ENCODE peak calls at places on chromosomes 7 and 10, in four cellular contexts. J is gastrocnemius medialis, W is lower lobe of right lung, C is cardiac fibroblast. K is an unnamed sample.

GRCh38 chr10:50577681-50578350 is 45.9 kb downstream of the SGMS1 start:
- DNase-seq in W (no peak), C (peak), J (no peak), K (peak)

GRCh38 chr10:13883843-13884444 is 297.2 kb downstream of the PRPF18 start:
- DNase-seq in W (no peak), J (no peak), C (no peak), K (no peak)

GRCh38 chr7:1842321-1843221 is 172.5 kb downstream of the ELFN1 start:
- DNase-seq in C (no peak), J (peak), W (peak), K (no peak)

GRCh38 chr10:79349766-79350406 is 2.6 kb downstream of the PPIF start:
- DNase-seq in C (no peak), W (no peak), J (no peak), K (no peak)

GRCh38 chr10:106608101-106608500 is 556.4 kb downstream of the SORCS1 start:
- DNase-seq in J (no peak), C (peak), W (no peak), K (peak)

GRCh38 chr10:29784175-29784773 is 149.5 kb upstream of the SVIL start:
- DNase-seq in W (no peak), J (peak), C (peak), K (peak)

GRCh38 chr10:17643339-17643754 is 604 bp upstream of the STAM start:
- DNase-seq in W (peak), C (peak), J (peak), K (peak)

GRCh38 chr10:45592926-45593325 is 79.6 kb downstream of the ZFAND4 start:
- DNase-seq in C (no peak), W (no peak), J (no peak), K (no peak)

GRCh38 chr7:94396606-94397005 is 1.9 kb downstream of the COL1A2 start:
- DNase-seq in W (no peak), C (peak), J (no peak), K (peak)

GRCh38 chr10:60944159-60944909 is at the start of gene RHOBTB1:
- DNase-seq in J (peak), C (peak), W (peak), K (peak)

GRCh38 chr7:132065193-132065972 is 509.0 kb upstream of the PODXL start:
- DNase-seq in C (peak), J (peak), W (no peak), K (peak)

GRCh38 chr10:103832806-103833205 is 22.6 kb downstream of the SH3PXD2A start:
- DNase-seq in J (no peak), C (no peak), W (no peak), K (no peak)

GRCh38 chr10:11337516-11337915 is 273.9 kb downstream of the USP6NL start:
- DNase-seq in W (no peak), J (no peak), C (no peak), K (no peak)

GRCh38 chr10:78335691-78336401 is 302.2 kb downstream of the RPS24 start:
- DNase-seq in W (no peak), C (peak), J (no peak), K (no peak)

GRCh38 chr10:7410306-7410799 is 481 bp downstream of the SFMBT2 start:
- DNase-seq in W (peak), J (no peak), C (no peak), K (peak)

GRCh38 chr10:101331960-101332359 is 22.0 kb upstream of the BTRC start:
- DNase-seq in J (no peak), C (no peak), W (no peak), K (no peak)

GRCh38 chr7:70325509-70326101 is 727.3 kb downstream of the AUTS2 start:
- DNase-seq in J (no peak), W (no peak), C (peak), K (peak)

GRCh38 chr10:85047979-85048378 is 719.6 kb downstream of the CCSER2 start:
- DNase-seq in W (no peak), C (no peak), J (no peak), K (no peak)

GRCh38 chr10:91420868-91421267 is 10.7 kb downstream of the HECTD2 start:
- DNase-seq in C (no peak), J (no peak), W (no peak), K (peak)

GRCh38 chr7:33485746-33486491 is 356.6 kb downstream of the BBS9 start:
- DNase-seq in W (no peak), J (no peak), C (no peak), K (peak)

GRCh38 chr10:132386419-132386831 is 10.6 kb upstream of the PWWP2B start:
- DNase-seq in W (peak), J (no peak), C (no peak), K (no peak)

GRCh38 chr7:4527988-4528641 is 154.0 kb upstream of the FOXK1 start:
- DNase-seq in C (no peak), J (no peak), W (no peak), K (no peak)

GRCh38 chr10:75038335-75038734 is 73.1 kb upstream of the SAMD8 start:
- DNase-seq in C (peak), J (no peak), W (no peak), K (peak)

GRCh38 chr7:138804618-138805017 is 6.6 kb upstream of the ATP6V0A4 start:
- DNase-seq in W (no peak), J (no peak), C (no peak), K (no peak)

GRCh38 chr10:86650151-86650550 is 4.2 kb upstream of the OPN4 start:
- DNase-seq in J (no peak), C (no peak), W (no peak), K (no peak)

GRCh38 chr10:44864042-44864436 is 47.1 kb upstream of the TMEM72 start:
- DNase-seq in C (no peak), W (peak), J (no peak), K (no peak)

GRCh38 chr10:52757777-52758176 is 14.8 kb downstream of the MBL2 start:
- DNase-seq in W (no peak), J (no peak), C (peak), K (no peak)

GRCh38 chr7:14507617-14508016 is 394.9 kb downstream of the DGKB start:
- DNase-seq in J (no peak), W (no peak), C (peak), K (peak)

GRCh38 chr10:62640386-62640785 is 164.1 kb upstream of the ADO start:
- DNase-seq in W (no peak), C (peak), J (no peak), K (peak)

GRCh38 chr7:108805808-108806397 is 236.2 kb downstream of the DNAJB9 start:
- DNase-seq in C (peak), J (no peak), W (no peak), K (peak)

GRCh38 chr7:33965116-33965827 is 59.9 kb downstream of the BMPER start:
- DNase-seq in J (peak), C (peak), W (no peak), K (peak)

GRCh38 chr10:13671874-13672273 is 85.1 kb downstream of the PRPF18 start:
- DNase-seq in J (no peak), C (no peak), W (no peak), K (no peak)

GRCh38 chr10:58781873-58782488 is 269.3 kb downstream of the BICC1 start:
- DNase-seq in C (peak), W (no peak), J (no peak), K (peak)

GRCh38 chr10:129864601-129865126 is 99.4 kb downstream of the EBF3 start:
- DNase-seq in C (peak), W (no peak), J (no peak), K (peak)

GRCh38 chr7:91835191-91836064 is 45.1 kb downstream of the MTERF1 start:
- DNase-seq in J (no peak), C (no peak), W (no peak), K (no peak)

GRCh38 chr7:29976673-29977072 is 12.9 kb downstream of the SCRN1 start:
- DNase-seq in J (no peak), W (no peak), C (peak), K (peak)

GRCh38 chr7:107945332-107945731 is 54.3 kb downstream of the DLD start:
- DNase-seq in W (no peak), C (no peak), J (no peak), K (no peak)

DNA sequence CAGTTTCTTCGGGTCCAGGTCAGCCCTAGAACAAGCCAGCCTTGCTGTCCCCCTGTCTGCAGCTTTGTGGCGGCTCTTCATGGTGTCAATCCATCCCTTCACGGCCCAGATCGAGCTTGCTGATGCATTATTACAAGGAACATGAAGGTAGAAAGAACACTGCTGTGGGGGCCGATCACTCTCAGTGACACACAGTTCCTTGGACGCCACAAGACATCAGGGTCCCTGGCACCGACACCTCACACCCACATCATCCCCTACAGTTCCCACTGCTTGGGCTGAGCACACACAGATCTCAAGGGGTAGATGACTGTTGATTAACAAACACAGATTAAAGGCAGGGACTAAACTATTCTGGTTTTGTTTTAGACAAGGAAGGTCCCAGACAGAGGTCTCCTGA is 119.4 kb downstream of the KMT2E start:
- DNase-seq in J (no peak), C (no peak), W (no peak), K (no peak)
- H3K4me3 ChIP-seq in J (no peak), C (no peak), W (no peak), K (no peak)

DNA sequence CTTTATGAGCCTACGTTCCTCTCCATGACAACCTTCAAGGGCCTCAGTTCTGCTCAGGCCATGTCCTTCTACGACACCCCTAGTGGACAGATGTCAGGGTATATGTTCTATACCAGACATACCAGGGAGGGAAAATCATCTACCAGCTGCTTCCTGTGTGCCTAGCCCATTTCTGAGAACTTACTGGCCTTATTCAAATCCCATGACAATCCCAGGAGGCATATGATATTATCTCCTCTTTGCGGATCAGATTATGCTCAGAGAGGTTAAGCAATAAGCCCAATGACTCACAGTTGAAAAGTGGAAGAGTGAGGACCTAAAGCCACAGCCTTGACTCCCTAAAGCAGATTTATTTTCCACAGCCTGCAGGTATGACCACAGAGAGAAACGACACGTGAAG is 139.3 kb downstream of the GLI3 start:
- DNase-seq in W (no peak), J (no peak), C (peak), K (peak)
- TF ChIP-seq CTCF in W (peak), J (no peak), C (peak), K (peak)

DNA sequence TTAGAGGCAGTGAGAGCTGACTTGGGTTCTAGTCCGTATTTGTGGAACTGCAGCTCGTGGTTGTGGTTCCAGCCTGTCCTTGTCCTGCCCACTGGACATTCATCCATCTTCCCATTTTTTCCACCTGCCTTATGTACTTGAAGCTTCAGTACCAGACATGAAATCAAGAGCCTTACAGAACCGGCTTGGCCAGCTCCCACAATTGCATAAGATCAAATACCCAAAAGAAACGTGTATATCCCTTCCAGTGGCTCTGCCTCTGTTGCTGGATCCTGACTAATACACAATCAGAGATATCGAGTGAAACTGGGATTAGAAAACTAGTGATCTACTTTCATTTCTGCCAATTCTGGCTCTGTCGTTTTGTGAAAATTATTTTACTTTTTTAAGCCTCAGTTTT is 23.8 kb upstream of the LIPA start:
- DNase-seq in C (no peak), W (peak), J (no peak), K (no peak)
- H3K4me3 ChIP-seq in C (no peak), W (no peak), J (no peak), K (no peak)

GRCh38 chr7:75994388-75995051 is at the start of gene TMEM120A:
- DNase-seq in J (peak), C (peak), W (peak), K (peak)
- TF ChIP-seq CTCF in J (peak), C (peak), W (peak), K (no peak)

GRCh38 chr10:110504111-110504735 is 6.5 kb downstream of the DUSP5 start:
- DNase-seq in W (peak), C (peak), J (peak), K (peak)
- H3K4me3 ChIP-seq in W (no peak), C (no peak), J (no peak), K (peak)

GRCh38 chr7:25179325-25179724 is 49.0 kb downstream of the NPVF start:
- DNase-seq in C (no peak), W (no peak), J (no peak), K (no peak)

GRCh38 chr7:25180946-25181345 is 47.3 kb downstream of the NPVF start:
- DNase-seq in J (no peak), W (no peak), C (no peak), K (no peak)

GRCh38 chr7:25181537-25181936 is 46.7 kb downstream of the NPVF start:
- DNase-seq in J (no peak), C (no peak), W (no peak), K (no peak)

GRCh38 chr7:25179771-25180591 is 48.3 kb downstream of the NPVF start:
- DNase-seq in J (peak), C (peak), W (peak), K (peak)

GRCh38 chr7:25180592-25180923 is 47.7 kb downstream of the NPVF start:
- DNase-seq in C (no peak), J (no peak), W (no peak), K (no peak)
- TF ChIP-seq CTCF in C (no peak), J (no peak), W (no peak), K (no peak)

GRCh38 chr10:43076311-43076875 is 476 bp upstream of the RET start:
- DNase-seq in C (no peak), W (no peak), J (no peak), K (no peak)

GRCh38 chr10:43076876-43077420 is at the start of gene RET:
- DNase-seq in C (no peak), W (no peak), J (no peak), K (no peak)

GRCh38 chr10:43078986-43079273 is 2.1 kb downstream of the RET start:
- DNase-seq in C (peak), W (no peak), J (peak), K (peak)

GRCh38 chr10:43078175-43078985 is 1.5 kb downstream of the RET start:
- DNase-seq in W (no peak), C (no peak), J (no peak), K (no peak)

DNA sequence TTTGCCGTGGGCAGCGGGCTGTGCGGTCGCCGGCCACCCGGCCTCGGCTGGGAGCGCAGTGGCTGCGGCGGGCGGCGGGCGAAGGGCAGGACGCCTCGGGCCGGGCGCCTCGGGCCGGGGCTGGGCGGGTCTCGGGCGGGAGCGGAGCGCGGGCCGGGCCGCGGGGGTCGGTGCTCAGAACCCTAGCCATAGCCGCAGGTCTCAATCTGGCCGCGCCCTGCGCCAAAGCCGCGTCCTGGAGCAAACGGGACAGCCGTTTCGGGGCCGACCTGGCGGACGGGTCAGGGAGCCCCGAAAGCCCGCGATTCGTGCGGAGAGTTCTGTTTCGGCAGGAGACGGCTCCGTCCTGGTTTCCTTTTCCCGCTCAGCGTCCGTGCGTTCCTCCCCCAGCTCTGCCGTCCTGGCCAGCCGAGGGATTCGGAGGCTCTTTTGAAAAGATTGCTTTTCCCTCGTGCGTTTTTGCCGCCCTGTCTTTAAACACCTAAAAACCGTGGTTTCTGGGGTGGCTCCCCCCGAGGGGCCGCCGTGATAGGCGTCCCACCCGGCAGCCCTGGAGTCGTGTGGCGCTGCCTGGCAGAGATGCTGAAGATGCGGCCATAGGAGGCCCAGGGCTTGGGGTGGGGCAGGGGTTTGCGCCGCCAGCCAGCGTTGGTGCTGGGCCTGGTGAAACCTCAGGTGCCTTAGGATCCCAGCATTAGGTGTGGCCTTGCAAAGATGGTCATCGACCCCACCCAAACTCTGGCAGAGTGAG is 727 bp downstream of the RET start:
- DNase-seq in C (no peak), J (no peak), W (no peak), K (no peak)
- H3K4me3 ChIP-seq in C (peak), J (peak), W (peak), K (no peak)

GRCh38 chr10:119299531-119299930 is 92.2 kb downstream of the GRK5 start:
- DNase-seq in W (no peak), C (peak), J (no peak), K (peak)
- TF ChIP-seq CTCF in W (no peak), C (no peak), J (no peak), K (no peak)